ENCODE peak calls at places on chromosomes 4 and X, in seven cellular contexts. M is NCI-H1417; X is Kasumi-1; F is stimulated activated CD8-positive, alpha-beta memory T cell treated with anti-CD3 and anti-CD28 coated beads, Interleukin-4, amount 100 ng/mL, for 1 hour; B is nucleus accumbens; Q is NCI-H1092 treated with DMSO at 0.1 percent for 48 hours; V is cardiac muscle cell. G is an unnamed sample.

GRCh38 chrX:108090474-108091265 is 672 bp downstream of the PSMD10 start:
- DNase-seq in M (no peak), X (peak; percentile 4), F (no peak), B (no peak), Q (no peak), V (peak; percentile 27), G (no peak)

GRCh38 chrX:154063234-154063633 is 34.3 kb downstream of the MECP2 start:
- DNase-seq in M (no peak), X (no peak), F (no peak), B (no peak), Q (no peak), V (no peak), G (no peak)

GRCh38 chrX:140274761-140275525 is 229.9 kb downstream of the SOX3 start:
- DNase-seq in M (no peak), X (no peak), F (no peak), B (no peak), Q (no peak), V (peak; percentile 32), G (no peak)

GRCh38 chr4:133865606-133866327 is 335.8 kb downstream of the PABPC4L start:
- DNase-seq in M (no peak), X (no peak), F (no peak), B (no peak), Q (no peak), V (peak; percentile 96), G (no peak)

GRCh38 chr4:1376391-1376840 is 29.4 kb downstream of the UVSSA start:
- DNase-seq in M (no peak), X (no peak), F (no peak), B (no peak), Q (no peak), V (no peak), G (no peak)

GRCh38 chr4:23006756-23007155 is 314.0 kb downstream of the GBA3 start:
- DNase-seq in M (no peak), X (no peak), F (no peak), B (no peak), Q (no peak), V (no peak), G (no peak)

GRCh38 chr4:24169956-24170355 is 280.1 kb upstream of the PPARGC1A start:
- DNase-seq in M (peak; percentile 96), X (no peak), F (no peak), B (no peak), Q (peak; percentile 90), V (no peak), G (no peak)

GRCh38 chrX:23317799-23318724 is 16.6 kb upstream of the PTCHD1 start:
- DNase-seq in M (no peak), X (peak; percentile 9), F (no peak), B (no peak), Q (peak; percentile 75), V (peak; percentile 34), G (peak; percentile 52)

GRCh38 chr4:36255575-36255974 is 11.3 kb upstream of the ARAP2 start:
- DNase-seq in M (no peak), X (peak; percentile 77), F (no peak), B (no peak), Q (no peak), V (no peak), G (no peak)

GRCh38 chr4:30903493-30903892 is 183.3 kb downstream of the PCDH7 start:
- DNase-seq in M (no peak), X (no peak), F (no peak), B (no peak), Q (no peak), V (peak; percentile 33), G (no peak)

GRCh38 chr4:55175779-55176231 is 50.4 kb upstream of the KDR start:
- DNase-seq in M (no peak), X (no peak), F (no peak), B (no peak), Q (no peak), V (peak; percentile 60), G (no peak)

GRCh38 chr4:35125995-35126712 is 1118.2 kb downstream of the ARAP2 start:
- DNase-seq in M (peak; percentile 58), X (no peak), F (no peak), B (no peak), Q (peak; percentile 86), V (no peak), G (no peak)

GRCh38 chr4:1305261-1305711 is 15.6 kb downstream of the MAEA start:
- DNase-seq in M (no peak), X (no peak), F (no peak), B (no peak), Q (no peak), V (no peak), G (no peak)

GRCh38 chrX:133923113-133923512 is 62.3 kb downstream of the GPC3 start:
- DNase-seq in M (no peak), X (peak; percentile 0), F (no peak), B (no peak), Q (no peak), V (peak; percentile 35), G (no peak)

GRCh38 chr4:182643801-182644311 is 273.3 kb downstream of the DCTD start:
- DNase-seq in M (no peak), X (no peak), F (no peak), B (no peak), Q (no peak), V (peak; percentile 82), G (no peak)

GRCh38 chr4:181475781-181476180 is 767.4 kb upstream of the TENM3 start:
- DNase-seq in M (no peak), X (no peak), F (no peak), B (no peak), Q (no peak), V (peak; percentile 1), G (peak; percentile 59)

GRCh38 chrX:11190745-11191510 is 79.8 kb downstream of the HCCS start:
- DNase-seq in M (peak; percentile 81), X (no peak), F (no peak), B (no peak), Q (peak; percentile 54), V (no peak), G (no peak)

GRCh38 chr4:7194251-7195137 is 2.2 kb downstream of the SORCS2 start:
- DNase-seq in M (peak; percentile 87), X (no peak), F (no peak), B (peak; percentile 29), Q (peak; percentile 53), V (peak; percentile 34), G (peak; percentile 78)

GRCh38 chr4:161987611-161988010 is 176.2 kb downstream of the FSTL5 start:
- DNase-seq in M (no peak), X (no peak), F (no peak), B (no peak), Q (no peak), V (no peak), G (no peak)

GRCh38 chrX:100980608-100981497 is 11.3 kb downstream of the ARL13A start:
- DNase-seq in M (no peak), X (no peak), F (no peak), B (no peak), Q (no peak), V (peak; percentile 62), G (no peak)

GRCh38 chr4:53273726-53274125 is 92.1 kb downstream of the SCFD2 start:
- DNase-seq in M (no peak), X (no peak), F (no peak), B (no peak), Q (no peak), V (peak; percentile 14), G (no peak)

GRCh38 chrX:78383594-78383993 is 56.2 kb upstream of the CYSLTR1 start:
- DNase-seq in M (no peak), X (no peak), F (no peak), B (no peak), Q (no peak), V (no peak), G (no peak)

GRCh38 chrX:154382483-154383069 is 3.5 kb downstream of the EMD start:
- DNase-seq in M (no peak), X (no peak), F (no peak), B (no peak), Q (no peak), V (no peak), G (no peak)

GRCh38 chr4:113222431-113222979 is 173.1 kb downstream of the ANK2 start:
- DNase-seq in M (no peak), X (no peak), F (no peak), B (no peak), Q (no peak), V (no peak), G (no peak)

GRCh38 chr4:815464-816146 is 10.3 kb downstream of the CPLX1 start:
- DNase-seq in M (peak; percentile 88), X (no peak), F (no peak), B (no peak), Q (peak; percentile 55), V (no peak), G (no peak)

GRCh38 chr4:15201782-15202181 is 199.5 kb downstream of the CPEB2 start:
- DNase-seq in M (no peak), X (no peak), F (no peak), B (no peak), Q (no peak), V (no peak), G (no peak)

GRCh38 chrX:2423293-2423692 is 77.5 kb downstream of the DHRSX start:
- DNase-seq in M (no peak), X (no peak), F (no peak), B (no peak), Q (no peak), V (peak; percentile 28), G (no peak)

GRCh38 chr4:158630893-158631292 is 40.8 kb downstream of the C4orf46 start:
- DNase-seq in M (no peak), X (no peak), F (no peak), B (no peak), Q (no peak), V (peak; percentile 76), G (no peak)

G was measured in retina.